ENCODE peak calls at places on chromosomes 7 and 10, in four cellular contexts. E, Z, O and D are unnamed samples.

GRCh38 chr7:23287612-23288011 is 11.5 kb upstream of the MALSU1 start:
- DNase-seq in Z (peak; percentile 23), O (no peak), E (no peak), D (no peak)

GRCh38 chr7:79093421-79093820 is 360.0 kb downstream of the MAGI2 start:
- DNase-seq in E (no peak), O (no peak), Z (no peak), D (no peak)

GRCh38 chr10:78860260-78860914 is 208.4 kb upstream of the ZMIZ1 start:
- DNase-seq in Z (no peak), E (no peak), O (peak; percentile 19), D (no peak)

GRCh38 chr7:45574521-45575500 is 643 bp downstream of the ADCY1 start:
- DNase-seq in E (no peak), O (peak; percentile 64), Z (peak; percentile 35), D (peak; percentile 77)

GRCh38 chr10:88974012-88974411 is 16.6 kb upstream of the FAS start:
- DNase-seq in E (no peak), O (no peak), Z (no peak), D (no peak)

GRCh38 chr10:69629897-69630650 is at the start of gene FAM241B:
- DNase-seq in O (peak; percentile 95), E (no peak), Z (no peak), D (peak; percentile 92)

GRCh38 chr10:35342381-35342780 is 6.1 kb downstream of the CCNY start:
- DNase-seq in E (no peak), O (no peak), Z (no peak), D (no peak)

GRCh38 chr7:127189885-127190284 is 62.9 kb downstream of the GRM8 start:
- DNase-seq in E (no peak), O (no peak), Z (no peak), D (no peak)

GRCh38 chr10:7480742-7481381 is 70.0 kb upstream of the SFMBT2 start:
- DNase-seq in Z (no peak), E (peak; percentile 82), O (no peak), D (no peak)

GRCh38 chr7:20114463-20114862 is 102.7 kb downstream of the MACC1 start:
- DNase-seq in E (peak; percentile 62), O (no peak), Z (no peak), D (no peak)

GRCh38 chr10:96168546-96168945 is 38.4 kb downstream of the ZNF518A start:
- DNase-seq in O (no peak), E (no peak), Z (no peak), D (no peak)

GRCh38 chr10:18233775-18234174 is 93.6 kb downstream of the CACNB2 start:
- DNase-seq in O (no peak), E (no peak), Z (no peak), D (no peak)

GRCh38 chr7:36281945-36282727 is 107.5 kb upstream of the ANLN start:
- DNase-seq in Z (no peak), O (no peak), E (no peak), D (no peak)

DNA sequence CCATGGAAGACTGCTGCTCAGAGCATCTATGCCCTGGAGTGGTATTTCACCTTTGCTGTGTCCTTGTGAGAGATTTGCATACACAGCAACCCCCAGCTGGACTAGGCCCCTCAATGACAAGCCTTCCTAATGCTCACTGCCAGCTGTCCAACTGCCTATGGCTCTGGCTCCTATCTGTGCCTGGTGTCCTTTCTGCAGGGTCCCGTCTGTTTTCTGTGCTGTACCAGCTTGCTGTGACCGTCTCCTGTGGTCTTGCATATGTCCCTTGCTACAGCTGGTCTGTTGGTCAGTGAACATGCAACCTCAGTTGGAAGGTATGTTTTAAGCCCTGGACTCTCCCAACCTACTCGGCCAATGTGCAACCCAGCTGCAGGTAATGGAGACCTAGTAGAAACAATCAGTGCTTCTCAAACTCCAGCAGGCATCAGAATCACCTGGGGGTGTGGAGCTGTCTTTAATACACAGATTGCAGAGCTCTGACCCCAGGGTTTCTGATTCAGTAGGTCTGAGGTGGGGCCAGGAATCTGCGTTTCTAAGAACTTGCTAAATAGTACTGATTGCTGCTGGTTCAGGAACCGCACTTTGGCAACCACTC is 306.4 kb upstream of the ZNF32 start:
- DNase-seq in O (no peak), E (no peak), Z (no peak), D (no peak)
- TF ChIP-seq SUZ12 in O (no peak), E (no peak), Z (no peak), D (no peak)

GRCh38 chr10:53458007-53458406 is 685.4 kb upstream of the MBL2 start:
- DNase-seq in Z (no peak), O (no peak), E (no peak), D (no peak)
- TF ChIP-seq SP1 in Z (no peak), O (no peak), E (no peak), D (no peak)

GRCh38 chr10:111392159-111392558 is 315.3 kb downstream of the ADRA2A start:
- DNase-seq in E (no peak), O (no peak), Z (no peak), D (no peak)
- TF ChIP-seq SUZ12 in E (no peak), O (no peak), Z (no peak), D (no peak)

DNA sequence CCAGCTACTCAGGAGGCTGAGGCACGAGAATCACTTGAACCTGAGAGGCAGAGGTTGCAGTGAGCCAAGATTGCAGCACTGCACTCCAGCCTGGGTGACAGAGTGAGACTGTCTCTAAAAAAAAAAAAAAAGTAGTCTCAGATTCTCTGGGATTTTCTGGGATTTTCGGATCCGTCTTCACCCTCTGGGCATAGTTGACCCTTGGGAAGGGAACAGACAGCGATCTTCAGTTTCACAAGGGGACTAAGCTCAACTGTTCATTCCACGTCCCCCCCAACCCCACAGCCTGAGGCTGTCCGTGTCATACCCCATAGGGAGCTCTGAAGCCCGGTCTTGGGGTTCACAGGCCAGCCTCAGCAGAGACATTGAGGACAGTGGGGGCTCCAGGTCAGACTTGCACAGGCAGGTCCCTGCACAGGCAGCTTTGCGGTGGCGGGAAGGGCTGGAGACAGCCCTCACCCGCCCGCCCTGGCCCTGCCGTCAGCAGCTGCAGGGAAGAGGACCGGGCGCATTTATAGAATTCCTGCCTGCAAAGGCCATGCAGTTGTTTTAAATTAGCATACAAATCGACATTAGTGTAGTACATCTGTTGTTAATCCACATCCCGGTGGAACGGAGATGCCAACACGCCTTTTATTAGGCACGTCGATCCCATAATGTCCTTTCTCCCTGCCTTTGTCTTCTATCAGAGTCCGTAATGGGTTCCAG is 123.5 kb downstream of the COL26A1 start:
- DNase-seq in Z (no peak), E (no peak), O (peak; percentile 68), D (no peak)
- TF ChIP-seq SP1 in Z (no peak), E (no peak), O (peak; percentile 11), D (no peak)

GRCh38 chr10:22501412-22501811 is 156.1 kb downstream of the SPAG6 start:
- DNase-seq in E (no peak), O (no peak), Z (no peak), D (no peak)

GRCh38 chr10:22501863-22502262 is 156.6 kb downstream of the SPAG6 start:
- DNase-seq in E (no peak), O (no peak), Z (no peak), D (no peak)

GRCh38 chr10:22504766-22505165 is 159.5 kb downstream of the SPAG6 start:
- DNase-seq in Z (no peak), E (no peak), O (no peak), D (no peak)

GRCh38 chr10:22503315-22504090 is 158.2 kb downstream of the SPAG6 start:
- DNase-seq in E (no peak), O (no peak), Z (no peak), D (peak; percentile 74)

GRCh38 chr10:22505923-22506685 is 160.8 kb downstream of the SPAG6 start:
- DNase-seq in E (no peak), Z (no peak), O (no peak), D (no peak)
- TF ChIP-seq SUZ12 in E (no peak), Z (no peak), O (no peak), D (no peak)

GRCh38 chr7:147249956-147250355 is 1133.4 kb downstream of the CNTNAP2 start:
- DNase-seq in E (no peak), O (no peak), Z (no peak), D (no peak)

GRCh38 chr7:147240468-147240867 is 1123.9 kb downstream of the CNTNAP2 start:
- DNase-seq in E (no peak), O (no peak), Z (no peak), D (no peak)

GRCh38 chr7:147245274-147245673 is 1128.7 kb downstream of the CNTNAP2 start:
- DNase-seq in Z (peak; percentile 9), O (peak; percentile 66), E (no peak), D (peak; percentile 74)
- TF ChIP-seq SP1 in Z (no peak), O (no peak), E (no peak), D (no peak)

GRCh38 chr7:99379043-99379577 is 4.6 kb downstream of the ARPC1B start:
- DNase-seq in E (peak; percentile 68), O (no peak), Z (no peak), D (no peak)
- TF ChIP-seq SUZ12 in E (no peak), O (no peak), Z (no peak), D (no peak)